ENCODE peak calls at places on chromosomes 16 and 17, in four cellular contexts. N is nephron progenitor cell; X is activated T-helper 1 cell treated with anti-CD3 and anti-CD28 coated beads, Interleukin-12 subunit alpha, Interleukin-12 subunit beta, Interleukin-2, Interleukin-4 antibody, amounts not matched to agents 30 ng/mL and 10 ng/mL and 1 ng/mL, durations not matched to agents 14 hours and 24 hours and 36 hours; E is effector CD4-positive, alpha-beta T cell. U is an unnamed sample.

GRCh38 chr17:39814497-39814896 is 49.6 kb downstream of the IKZF3 start:
- DNase-seq in N (no peak), X (no peak), E (no peak), U (no peak)

GRCh38 chr17:65712383-65713267 is 151.2 kb upstream of the AXIN2 start:
- DNase-seq in N (no peak), X (no peak), E (no peak), U (no peak)

GRCh38 chr17:17051791-17052461 is 9.7 kb downstream of the MPRIP start:
- DNase-seq in N (no peak), X (no peak), E (no peak), U (no peak)

GRCh38 chr16:678209-678857 is 1.9 kb upstream of the STUB1 start:
- DNase-seq in N (no peak), X (no peak), E (no peak), U (no peak)

GRCh38 chr16:56814537-56815432 is 50.2 kb upstream of the SLC12A3 start:
- DNase-seq in N (no peak), X (no peak), E (no peak), U (no peak)

GRCh38 chr16:72590179-72590937 is 418.4 kb upstream of the PMFBP1 start:
- DNase-seq in N (no peak), X (no peak), E (no peak), U (no peak)

GRCh38 chr17:52306314-52306713 is 147.8 kb upstream of the CA10 start:
- DNase-seq in N (no peak), X (no peak), E (no peak), U (no peak)

GRCh38 chr17:57993471-57994365 is 5.7 kb upstream of the VEZF1 start:
- DNase-seq in N (no peak), X (no peak), E (no peak), U (no peak)

GRCh38 chr17:14143678-14144077 is 74.4 kb downstream of the COX10 start:
- DNase-seq in N (no peak), X (no peak), E (no peak), U (no peak)

GRCh38 chr17:56699186-56699895 is 105.8 kb downstream of the NOG start:
- DNase-seq in N (peak), X (no peak), E (no peak), U (no peak)

GRCh38 chr16:67878232-67878631 is 5.4 kb downstream of the EDC4 start:
- DNase-seq in N (no peak), X (no peak), E (no peak), U (no peak)

GRCh38 chr17:71941920-71942319 is 178.9 kb upstream of the SOX9 start:
- DNase-seq in N (no peak), X (no peak), E (no peak), U (no peak)

GRCh38 chr16:86455116-86455515 is 55.2 kb upstream of the FOXF1 start:
- DNase-seq in N (no peak), X (no peak), E (no peak), U (no peak)

GRCh38 chr17:2500446-2500845 is 11.2 kb downstream of the METTL16 start:
- DNase-seq in N (no peak), X (no peak), E (no peak), U (no peak)

GRCh38 chr16:48172682-48173081 is 16.9 kb upstream of the ABCC12 start:
- DNase-seq in N (no peak), X (no peak), E (no peak), U (no peak)

GRCh38 chr16:2339521-2340484 is 725 bp downstream of the ABCA3 start:
- DNase-seq in N (peak), X (peak), E (peak), U (peak)

GRCh38 chr17:65604070-65604469 is 42.6 kb upstream of the AXIN2 start:
- DNase-seq in N (no peak), X (no peak), E (no peak), U (no peak)

GRCh38 chr16:63466-63865 is 9.0 kb downstream of the RHBDF1 start:
- DNase-seq in N (no peak), X (no peak), E (no peak), U (no peak)

GRCh38 chr17:73091770-73092517 is 544 bp downstream of the SLC39A11 start:
- DNase-seq in N (peak), X (no peak), E (no peak), U (no peak)

GRCh38 chr17:79420318-79421243 is 190.3 kb downstream of the RBFOX3 start:
- DNase-seq in N (peak), X (no peak), E (no peak), U (no peak)

GRCh38 chr16:12137344-12138094 is 161.0 kb downstream of the SNX29 start:
- DNase-seq in N (no peak), X (no peak), E (no peak), U (no peak)

GRCh38 chr16:59192551-59193199 is 458.6 kb upstream of the GOT2 start:
- DNase-seq in N (peak), X (no peak), E (no peak), U (no peak)

GRCh38 chr16:83137326-83137770 is 510.6 kb downstream of the CDH13 start:
- DNase-seq in N (no peak), X (peak), E (no peak), U (no peak)

GRCh38 chr17:6327007-6327406 is 107.9 kb downstream of the AIPL1 start:
- DNase-seq in N (no peak), X (no peak), E (no peak), U (no peak)

GRCh38 chr17:83056583-83057396 is 22.6 kb upstream of the METRNL start:
- DNase-seq in N (no peak), X (no peak), E (no peak), U (no peak)

U was measured in T-helper 17 cell.